ENCODE peak calls at places on chromosomes 1 and 21, in nine cellular contexts. N is astrocyte of the cerebellum, W is neural progenitor cell, F is cardiac fibroblast, R is foreskin fibroblast, Z is choroid plexus epithelial cell, L is fibroblast of pulmonary artery, A is left ventricle myocardium inferior, H is fibroblast of the aortic adventitia. M is an unnamed sample.

GRCh38 chr1:198333744-198334143 is 176.9 kb downstream of the NEK7 start:
- DNase-seq in N (no peak), W (no peak), F (no peak), R (peak; percentile 4), Z (peak; percentile 25), L (peak; percentile 18), A (no peak), H (peak; percentile 39), M (peak; percentile 32)

GRCh38 chr21:42431196-42431595 is 27.5 kb downstream of the UBASH3A start:
- DNase-seq in N (no peak), W (no peak), F (no peak), R (no peak), Z (no peak), L (no peak), A (no peak), H (no peak), M (no peak)

GRCh38 chr1:46489638-46490602 is at the start of gene DMBX1:
- DNase-seq in N (no peak), W (peak; percentile 91), F (peak; percentile 9), R (no peak), Z (no peak), L (no peak), A (no peak), H (no peak), M (no peak)

GRCh38 chr1:167426716-167427115 is 91.6 kb downstream of the CD247 start:
- DNase-seq in N (no peak), W (no peak), F (no peak), R (no peak), Z (no peak), L (no peak), A (no peak), H (no peak), M (no peak)

GRCh38 chr1:150160964-150161626 is 11.4 kb downstream of the PLEKHO1 start:
- DNase-seq in N (no peak), W (no peak), F (no peak), R (no peak), Z (peak; percentile 47), L (peak; percentile 75), A (no peak), H (no peak), M (no peak)

GRCh38 chr1:18794066-18794465 is 65.4 kb downstream of the TAS1R2 start:
- DNase-seq in N (no peak), W (no peak), F (no peak), R (no peak), Z (peak; percentile 22), L (no peak), A (no peak), H (no peak), M (no peak)

GRCh38 chr1:39901486-39902120 is at the start of gene MYCL:
- DNase-seq in N (no peak), W (peak; percentile 95), F (no peak), R (peak; percentile 64), Z (no peak), L (peak; percentile 61), A (peak; percentile 65), H (no peak), M (peak; percentile 32)

GRCh38 chr1:15045123-15045522 is 108.4 kb upstream of the TMEM51 start:
- DNase-seq in N (no peak), W (no peak), F (no peak), R (no peak), Z (no peak), L (no peak), A (no peak), H (no peak), M (no peak)

GRCh38 chr1:184889902-184890301 is 84.4 kb downstream of the NIBAN1 start:
- DNase-seq in N (no peak), W (peak; percentile 10), F (peak; percentile 25), R (no peak), Z (no peak), L (peak; percentile 36), A (no peak), H (peak; percentile 31), M (peak; percentile 25)

DNA sequence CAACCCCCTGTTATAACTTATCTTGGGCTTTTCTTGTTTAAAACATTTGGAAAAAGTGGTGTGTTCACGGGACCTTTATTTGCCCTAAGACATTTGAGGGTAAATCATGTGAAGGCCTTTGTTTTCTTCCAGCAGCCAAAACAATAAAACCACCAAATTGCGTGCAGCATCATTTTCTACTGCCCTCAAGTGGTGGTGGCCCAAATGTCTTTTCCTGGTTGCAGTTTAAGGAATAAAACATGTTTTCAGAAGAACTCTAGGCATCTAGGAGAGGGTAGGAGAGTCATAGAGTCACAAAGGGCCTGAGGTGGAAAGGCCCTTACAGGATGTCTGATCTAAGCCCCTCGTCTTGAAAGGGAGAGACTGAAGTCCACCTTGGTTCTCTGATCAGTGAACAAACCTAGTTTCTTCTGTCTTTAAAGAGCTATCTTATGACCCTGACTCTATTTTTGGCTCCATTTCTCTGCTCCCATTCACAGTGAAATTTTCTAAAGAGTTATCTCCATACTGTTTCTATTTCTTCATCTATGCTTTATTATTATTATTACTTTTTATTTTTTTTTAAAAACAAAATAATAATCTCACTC is 16.0 kb upstream of the EPS15 start:
- DNase-seq in N (peak; percentile 59), W (peak; percentile 48), F (peak; percentile 91), R (peak; percentile 45), Z (peak; percentile 87), L (peak; percentile 92), A (peak; percentile 18), H (peak; percentile 91), M (peak; percentile 72)
- TF ChIP-seq CTCF in N (peak; percentile 82), W (peak; percentile 68), F (peak; percentile 84), R (peak; percentile 78), Z (peak; percentile 91), L (peak; percentile 90), A (peak; percentile 80), H (peak; percentile 89), M (peak; percentile 81)

DNA sequence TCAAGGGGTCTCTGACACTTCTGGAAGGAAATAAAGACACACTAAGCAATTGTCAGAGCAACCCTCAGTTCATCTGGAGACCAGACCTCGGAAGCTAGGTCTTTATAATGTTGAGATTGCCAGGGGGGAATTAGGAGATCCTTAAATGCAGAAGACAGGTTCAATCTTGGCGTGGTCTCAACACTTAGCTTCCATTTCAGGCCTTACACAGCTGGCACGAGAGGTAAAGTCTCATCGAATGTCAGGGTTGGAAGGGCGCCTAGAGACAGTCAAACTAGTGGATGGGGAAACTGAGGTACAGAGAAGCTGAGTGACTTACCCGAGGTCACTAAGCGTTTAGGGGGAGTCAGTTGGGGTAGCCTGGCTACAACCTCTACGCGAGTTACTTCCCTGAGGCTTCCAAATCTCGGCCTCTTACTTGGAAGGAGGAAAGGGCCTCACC is 562 bp upstream of the EPB41 start:
- DNase-seq in N (no peak), W (no peak), F (peak; percentile 4), R (no peak), Z (peak; percentile 2), L (no peak), A (no peak), H (no peak), M (no peak)
- H3K4me3 ChIP-seq in N (peak overlapping the region; percentile 56), W (peak overlapping the region; percentile 82), F (peak overlapping the region; percentile 52), R (peak overlapping the region; percentile 63), Z (peak overlapping the region; percentile 58), L (peak overlapping the region; percentile 55), A (peak overlapping the region; percentile 84), H (peak overlapping the region; percentile 55), M (peak overlapping the region; percentile 45)

GRCh38 chr1:42730988-42731387 is 9.0 kb downstream of the CLDN19 start:
- DNase-seq in N (no peak), W (no peak), F (no peak), R (no peak), Z (no peak), L (no peak), A (no peak), H (peak; percentile 11), M (no peak)
- TF ChIP-seq CTCF in N (no peak), W (peak; percentile 22), F (no peak), R (no peak), Z (no peak), L (no peak), A (no peak), H (no peak), M (no peak)

DNA sequence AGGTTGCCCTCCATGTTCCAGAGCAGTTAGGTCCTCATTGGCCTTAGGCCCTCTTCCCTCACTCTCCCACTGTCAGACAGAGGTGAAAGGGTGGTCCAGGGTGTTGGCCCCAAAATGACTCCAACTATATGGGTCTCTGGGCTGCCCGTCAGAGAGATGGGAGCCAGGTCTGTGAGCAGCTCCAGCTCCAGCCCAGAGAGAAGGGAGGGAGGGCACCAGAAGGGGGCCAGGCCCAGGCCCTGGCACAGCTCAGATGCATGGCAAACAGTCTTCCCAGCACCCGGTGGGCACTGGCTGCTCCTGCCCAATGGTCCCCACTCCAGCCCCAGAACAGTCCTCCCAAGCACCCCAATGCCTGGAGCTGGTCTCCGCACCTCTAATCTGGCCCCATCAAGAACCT is 2.2 kb downstream of the BCAN start:
- DNase-seq in N (no peak), W (no peak), F (no peak), R (no peak), Z (no peak), L (no peak), A (no peak), H (no peak), M (no peak)
- H3K4me3 ChIP-seq in N (no peak overlapping the region), W (no peak overlapping the region), F (no peak overlapping the region), R (no peak overlapping the region), Z (no peak overlapping the region), L (no peak overlapping the region), A (no peak overlapping the region), H (no peak overlapping the region), M (no peak overlapping the region)

GRCh38 chr1:47529520-47530098 is 91.8 kb downstream of the FOXD2 start:
- DNase-seq in N (no peak), W (no peak), F (no peak), R (no peak), Z (no peak), L (no peak), A (no peak), H (no peak), M (no peak)

GRCh38 chr1:47524272-47524671 is 86.4 kb downstream of the FOXD2 start:
- DNase-seq in N (no peak), W (no peak), F (no peak), R (no peak), Z (peak; percentile 47), L (no peak), A (no peak), H (no peak), M (no peak)

GRCh38 chr1:47523812-47524170 is 85.9 kb downstream of the FOXD2 start:
- DNase-seq in N (no peak), W (no peak), F (no peak), R (no peak), Z (no peak), L (no peak), A (no peak), H (no peak), M (no peak)

GRCh38 chr1:47522890-47523811 is 85.3 kb downstream of the FOXD2 start:
- DNase-seq in N (no peak), W (no peak), F (no peak), R (no peak), Z (no peak), L (no peak), A (no peak), H (no peak), M (no peak)

DNA sequence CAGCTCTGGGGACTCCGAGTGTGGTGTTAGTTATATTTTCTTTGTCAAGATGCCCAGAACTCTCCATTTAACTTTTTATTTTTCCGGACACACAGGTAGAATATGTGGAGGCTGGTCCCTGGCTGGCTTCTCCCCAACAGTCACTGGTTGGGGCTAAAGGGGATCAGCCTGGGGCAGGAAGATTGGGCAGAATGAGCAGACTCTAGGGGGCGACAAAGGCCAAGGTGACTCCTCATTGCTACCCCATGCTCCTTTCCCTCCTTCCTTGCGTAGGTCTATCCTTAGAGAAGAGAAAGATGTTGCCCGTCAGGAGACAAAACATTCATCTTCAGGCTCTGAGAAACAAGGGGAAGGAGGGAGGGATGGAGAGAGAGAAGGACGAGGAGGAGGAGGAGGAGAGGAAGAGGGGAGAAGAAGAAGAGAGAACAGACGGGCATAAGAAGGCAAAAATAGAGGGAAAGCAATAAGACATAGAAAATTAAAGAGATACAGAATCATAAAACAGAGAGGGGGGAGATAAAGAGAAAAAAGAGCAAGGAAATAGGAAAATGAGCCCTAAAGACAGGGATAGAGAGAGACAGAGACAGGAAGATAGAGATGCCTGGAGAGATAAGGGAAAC is 89.9 kb downstream of the FOXD2 start:
- DNase-seq in N (no peak), W (peak; percentile 46), F (no peak), R (no peak), Z (peak; percentile 51), L (no peak), A (no peak), H (no peak), M (no peak)
- TF ChIP-seq CTCF in N (no peak), W (peak; percentile 62), F (peak; percentile 25), R (no peak), Z (peak; percentile 75), L (peak; percentile 22), A (peak; percentile 60), H (no peak), M (peak; percentile 24)

M was measured in astrocyte of the spinal cord.